ENCODE peak calls at places on chromosomes 5 and 9, in eight cellular contexts. One of them, this sample, is unnamed.

GRCh38 chr5:16577677-16578076 is 39.1 kb downstream of the RETREG1 start:
- DNase-seq in epithelial cell of esophagus: no peak
- DNase-seq in psoas muscle: no peak
- DNase-seq in left ventricle myocardium inferior: no peak
- DNase-seq in esophagus squamous epithelium: no peak
- DNase-seq in mucosa of descending colon: no peak
- DNase-seq in testis: peak
- DNase-seq in A549: no peak
- DNase-seq in this sample: no peak

GRCh38 chr5:15704397-15704947 is 204.5 kb downstream of the FBXL7 start:
- DNase-seq in epithelial cell of esophagus: no peak
- DNase-seq in psoas muscle: no peak
- DNase-seq in left ventricle myocardium inferior: no peak
- DNase-seq in esophagus squamous epithelium: no peak
- DNase-seq in mucosa of descending colon: no peak
- DNase-seq in testis: no peak
- DNase-seq in A549: no peak
- DNase-seq in this sample: no peak

GRCh38 chr5:74497706-74498105 is 142.8 kb downstream of the ENC1 start:
- DNase-seq in epithelial cell of esophagus: peak
- DNase-seq in psoas muscle: no peak
- DNase-seq in left ventricle myocardium inferior: no peak
- DNase-seq in esophagus squamous epithelium: no peak
- DNase-seq in mucosa of descending colon: no peak
- DNase-seq in testis: no peak
- DNase-seq in A549: no peak
- DNase-seq in this sample: no peak

GRCh38 chr9:19161257-19162025 is 34.1 kb upstream of the PLIN2 start:
- DNase-seq in epithelial cell of esophagus: peak
- DNase-seq in psoas muscle: no peak
- DNase-seq in left ventricle myocardium inferior: no peak
- DNase-seq in esophagus squamous epithelium: no peak
- DNase-seq in mucosa of descending colon: peak
- DNase-seq in testis: peak
- DNase-seq in A549: peak
- DNase-seq in this sample: peak

GRCh38 chr5:55650391-55650790 is 61.7 kb downstream of the SLC38A9 start:
- DNase-seq in epithelial cell of esophagus: peak
- DNase-seq in psoas muscle: no peak
- DNase-seq in left ventricle myocardium inferior: no peak
- DNase-seq in esophagus squamous epithelium: no peak
- DNase-seq in mucosa of descending colon: no peak
- DNase-seq in testis: no peak
- DNase-seq in A549: no peak
- DNase-seq in this sample: no peak

GRCh38 chr5:174172104-174172965 is 126.8 kb downstream of the NSG2 start:
- DNase-seq in epithelial cell of esophagus: no peak
- DNase-seq in psoas muscle: no peak
- DNase-seq in left ventricle myocardium inferior: no peak
- DNase-seq in esophagus squamous epithelium: no peak
- DNase-seq in mucosa of descending colon: no peak
- DNase-seq in testis: no peak
- DNase-seq in A549: no peak
- DNase-seq in this sample: no peak

GRCh38 chr9:6086006-6086655 is 70.7 kb upstream of the RANBP6 start:
- DNase-seq in epithelial cell of esophagus: no peak
- DNase-seq in psoas muscle: no peak
- DNase-seq in left ventricle myocardium inferior: no peak
- DNase-seq in esophagus squamous epithelium: no peak
- DNase-seq in mucosa of descending colon: no peak
- DNase-seq in testis: no peak
- DNase-seq in A549: no peak
- DNase-seq in this sample: no peak

GRCh38 chr9:37309136-37309535 is 113.4 kb upstream of the GRHPR start:
- DNase-seq in epithelial cell of esophagus: peak
- DNase-seq in psoas muscle: no peak
- DNase-seq in left ventricle myocardium inferior: no peak
- DNase-seq in esophagus squamous epithelium: no peak
- DNase-seq in mucosa of descending colon: peak
- DNase-seq in testis: no peak
- DNase-seq in A549: no peak
- DNase-seq in this sample: no peak

GRCh38 chr9:116238225-116238624 is 84.6 kb downstream of the PAPPA start:
- DNase-seq in epithelial cell of esophagus: peak
- DNase-seq in psoas muscle: no peak
- DNase-seq in left ventricle myocardium inferior: no peak
- DNase-seq in esophagus squamous epithelium: no peak
- DNase-seq in mucosa of descending colon: no peak
- DNase-seq in testis: no peak
- DNase-seq in A549: peak
- DNase-seq in this sample: no peak

GRCh38 chr9:93488239-93488638 is 34.9 kb upstream of the FAM120AOS start:
- DNase-seq in epithelial cell of esophagus: no peak
- DNase-seq in psoas muscle: no peak
- DNase-seq in left ventricle myocardium inferior: no peak
- DNase-seq in esophagus squamous epithelium: no peak
- DNase-seq in mucosa of descending colon: no peak
- DNase-seq in testis: no peak
- DNase-seq in A549: no peak
- DNase-seq in this sample: no peak

GRCh38 chr9:89042984-89043383 is 51.7 kb downstream of the S1PR3 start:
- DNase-seq in epithelial cell of esophagus: no peak
- DNase-seq in psoas muscle: no peak
- DNase-seq in left ventricle myocardium inferior: no peak
- DNase-seq in esophagus squamous epithelium: no peak
- DNase-seq in mucosa of descending colon: no peak
- DNase-seq in testis: no peak
- DNase-seq in A549: no peak
- DNase-seq in this sample: no peak

GRCh38 chr5:24225051-24225450 is 419.7 kb downstream of the CDH10 start:
- DNase-seq in epithelial cell of esophagus: peak
- DNase-seq in psoas muscle: no peak
- DNase-seq in left ventricle myocardium inferior: no peak
- DNase-seq in esophagus squamous epithelium: no peak
- DNase-seq in mucosa of descending colon: no peak
- DNase-seq in testis: no peak
- DNase-seq in A549: no peak
- DNase-seq in this sample: no peak

GRCh38 chr9:13128266-13128825 is 151.1 kb downstream of the MPDZ start:
- DNase-seq in epithelial cell of esophagus: peak
- DNase-seq in psoas muscle: no peak
- DNase-seq in left ventricle myocardium inferior: no peak
- DNase-seq in esophagus squamous epithelium: no peak
- DNase-seq in mucosa of descending colon: no peak
- DNase-seq in testis: no peak
- DNase-seq in A549: no peak
- DNase-seq in this sample: no peak

GRCh38 chr5:73433272-73433981 is 15.2 kb downstream of the FOXD1 start:
- DNase-seq in epithelial cell of esophagus: no peak
- DNase-seq in psoas muscle: no peak
- DNase-seq in left ventricle myocardium inferior: no peak
- DNase-seq in esophagus squamous epithelium: no peak
- DNase-seq in mucosa of descending colon: no peak
- DNase-seq in testis: no peak
- DNase-seq in A549: no peak
- DNase-seq in this sample: no peak

GRCh38 chr5:39415186-39415585 is 9.6 kb downstream of the DAB2 start:
- DNase-seq in epithelial cell of esophagus: no peak
- DNase-seq in psoas muscle: no peak
- DNase-seq in left ventricle myocardium inferior: no peak
- DNase-seq in esophagus squamous epithelium: no peak
- DNase-seq in mucosa of descending colon: no peak
- DNase-seq in testis: no peak
- DNase-seq in A549: no peak
- DNase-seq in this sample: no peak

GRCh38 chr5:171272996-171273970 is 35.8 kb upstream of the TLX3 start:
- DNase-seq in epithelial cell of esophagus: peak
- DNase-seq in psoas muscle: no peak
- DNase-seq in left ventricle myocardium inferior: no peak
- DNase-seq in esophagus squamous epithelium: no peak
- DNase-seq in mucosa of descending colon: peak
- DNase-seq in testis: peak
- DNase-seq in A549: no peak
- DNase-seq in this sample: peak

GRCh38 chr5:569868-570361 is 42.2 kb upstream of the CEP72 start:
- DNase-seq in epithelial cell of esophagus: no peak
- DNase-seq in psoas muscle: no peak
- DNase-seq in left ventricle myocardium inferior: no peak
- DNase-seq in esophagus squamous epithelium: no peak
- DNase-seq in mucosa of descending colon: no peak
- DNase-seq in testis: peak
- DNase-seq in A549: no peak
- DNase-seq in this sample: no peak

GRCh38 chr5:40775085-40775845 is 19.5 kb upstream of the TTC33 start:
- DNase-seq in epithelial cell of esophagus: no peak
- DNase-seq in psoas muscle: no peak
- DNase-seq in left ventricle myocardium inferior: no peak
- DNase-seq in esophagus squamous epithelium: no peak
- DNase-seq in mucosa of descending colon: no peak
- DNase-seq in testis: no peak
- DNase-seq in A549: no peak
- DNase-seq in this sample: no peak

GRCh38 chr5:40778133-40778532 is 20.0 kb downstream of the PRKAA1 start:
- DNase-seq in epithelial cell of esophagus: no peak
- DNase-seq in psoas muscle: no peak
- DNase-seq in left ventricle myocardium inferior: no peak
- DNase-seq in esophagus squamous epithelium: no peak
- DNase-seq in mucosa of descending colon: no peak
- DNase-seq in testis: no peak
- DNase-seq in A549: no peak
- DNase-seq in this sample: no peak

GRCh38 chr5:40775846-40776657 is 20.3 kb upstream of the TTC33 start:
- DNase-seq in epithelial cell of esophagus: no peak
- DNase-seq in psoas muscle: no peak
- DNase-seq in left ventricle myocardium inferior: no peak
- DNase-seq in esophagus squamous epithelium: no peak
- DNase-seq in mucosa of descending colon: no peak
- DNase-seq in testis: no peak
- DNase-seq in A549: no peak
- DNase-seq in this sample: no peak

GRCh38 chr5:40776658-40776977 is 20.9 kb upstream of the TTC33 start:
- DNase-seq in epithelial cell of esophagus: no peak
- DNase-seq in psoas muscle: no peak
- DNase-seq in left ventricle myocardium inferior: no peak
- DNase-seq in esophagus squamous epithelium: no peak
- DNase-seq in mucosa of descending colon: no peak
- DNase-seq in testis: no peak
- DNase-seq in A549: no peak
- DNase-seq in this sample: no peak

GRCh38 chr5:40774626-40775025 is 18.9 kb upstream of the TTC33 start:
- DNase-seq in epithelial cell of esophagus: no peak
- DNase-seq in psoas muscle: no peak
- DNase-seq in left ventricle myocardium inferior: no peak
- DNase-seq in esophagus squamous epithelium: no peak
- DNase-seq in mucosa of descending colon: no peak
- DNase-seq in testis: no peak
- DNase-seq in A549: no peak
- DNase-seq in this sample: no peak
- TF ChIP-seq CTCF in epithelial cell of esophagus: no peak
- TF ChIP-seq CTCF in psoas muscle: no peak
- TF ChIP-seq CTCF in left ventricle myocardium inferior: no peak
- TF ChIP-seq CTCF in esophagus squamous epithelium: no peak
- TF ChIP-seq CTCF in mucosa of descending colon: no peak
- TF ChIP-seq CTCF in testis: no peak
- TF ChIP-seq CTCF in A549: peak
- TF ChIP-seq CTCF in this sample: no peak

GRCh38 chr9:76615149-76615548 is 149.1 kb upstream of the PCA3 start:
- DNase-seq in epithelial cell of esophagus: no peak
- DNase-seq in psoas muscle: no peak
- DNase-seq in left ventricle myocardium inferior: no peak
- DNase-seq in esophagus squamous epithelium: no peak
- DNase-seq in mucosa of descending colon: peak
- DNase-seq in testis: peak
- DNase-seq in A549: no peak
- DNase-seq in this sample: no peak
- H3K4me3 ChIP-seq in epithelial cell of esophagus: no peak
- H3K4me3 ChIP-seq in psoas muscle: no peak
- H3K4me3 ChIP-seq in left ventricle myocardium inferior: no peak
- H3K4me3 ChIP-seq in esophagus squamous epithelium: no peak
- H3K4me3 ChIP-seq in mucosa of descending colon: no peak
- H3K4me3 ChIP-seq in testis: no peak
- H3K4me3 ChIP-seq in A549: no peak
- H3K4me3 ChIP-seq in this sample: no peak

GRCh38 chr5:172795401-172795977 is 24.5 kb upstream of the DUSP1 start:
- DNase-seq in epithelial cell of esophagus: peak
- DNase-seq in psoas muscle: peak
- DNase-seq in left ventricle myocardium inferior: peak
- DNase-seq in esophagus squamous epithelium: no peak
- DNase-seq in mucosa of descending colon: peak
- DNase-seq in testis: peak
- DNase-seq in A549: no peak
- DNase-seq in this sample: no peak
- TF ChIP-seq CTCF in epithelial cell of esophagus: no peak
- TF ChIP-seq CTCF in psoas muscle: no peak
- TF ChIP-seq CTCF in left ventricle myocardium inferior: peak
- TF ChIP-seq CTCF in esophagus squamous epithelium: no peak
- TF ChIP-seq CTCF in mucosa of descending colon: no peak
- TF ChIP-seq CTCF in testis: peak
- TF ChIP-seq CTCF in A549: no peak
- TF ChIP-seq CTCF in this sample: no peak

GRCh38 chr5:135030691-135031145 is 3.3 kb downstream of the PITX1 start:
- DNase-seq in epithelial cell of esophagus: no peak
- DNase-seq in psoas muscle: peak
- DNase-seq in left ventricle myocardium inferior: no peak
- DNase-seq in esophagus squamous epithelium: no peak
- DNase-seq in mucosa of descending colon: no peak
- DNase-seq in testis: no peak
- DNase-seq in A549: no peak
- DNase-seq in this sample: no peak

GRCh38 chr5:135032613-135033025 is 1.4 kb downstream of the PITX1 start:
- DNase-seq in epithelial cell of esophagus: no peak
- DNase-seq in psoas muscle: no peak
- DNase-seq in left ventricle myocardium inferior: no peak
- DNase-seq in esophagus squamous epithelium: no peak
- DNase-seq in mucosa of descending colon: no peak
- DNase-seq in testis: no peak
- DNase-seq in A549: no peak
- DNase-seq in this sample: no peak

GRCh38 chr5:135033026-135033861 is 784 bp downstream of the PITX1 start:
- DNase-seq in epithelial cell of esophagus: peak
- DNase-seq in psoas muscle: peak
- DNase-seq in left ventricle myocardium inferior: peak
- DNase-seq in esophagus squamous epithelium: no peak
- DNase-seq in mucosa of descending colon: peak
- DNase-seq in testis: no peak
- DNase-seq in A549: peak
- DNase-seq in this sample: no peak

GRCh38 chr5:135031146-135031812 is 2.7 kb downstream of the PITX1 start:
- DNase-seq in epithelial cell of esophagus: no peak
- DNase-seq in psoas muscle: peak
- DNase-seq in left ventricle myocardium inferior: peak
- DNase-seq in esophagus squamous epithelium: no peak
- DNase-seq in mucosa of descending colon: no peak
- DNase-seq in testis: no peak
- DNase-seq in A549: no peak
- DNase-seq in this sample: no peak

GRCh38 chr5:135031813-135032612 is 2.0 kb downstream of the PITX1 start:
- DNase-seq in epithelial cell of esophagus: no peak
- DNase-seq in psoas muscle: no peak
- DNase-seq in left ventricle myocardium inferior: peak
- DNase-seq in esophagus squamous epithelium: no peak
- DNase-seq in mucosa of descending colon: no peak
- DNase-seq in testis: no peak
- DNase-seq in A549: no peak
- DNase-seq in this sample: no peak
- H3K4me3 ChIP-seq in epithelial cell of esophagus: peak
- H3K4me3 ChIP-seq in psoas muscle: peak
- H3K4me3 ChIP-seq in left ventricle myocardium inferior: peak
- H3K4me3 ChIP-seq in esophagus squamous epithelium: peak
- H3K4me3 ChIP-seq in mucosa of descending colon: peak
- H3K4me3 ChIP-seq in testis: no peak
- H3K4me3 ChIP-seq in A549: peak
- H3K4me3 ChIP-seq in this sample: peak

This sample was measured in WERI-Rb-1.